ENCODE peak calls at places on chromosome 2, in five cellular contexts. One of them, this sample, is unnamed.

GRCh38 chr2:22124003-22124402 is 1000.2 kb downstream of the TDRD15 start:
- DNase-seq in HEK293T: peak
- DNase-seq in NT2/D1: peak
- DNase-seq in HepG2: peak
- DNase-seq in GM12878: no peak
- DNase-seq in this sample: no peak

GRCh38 chr2:113760400-113760799 is 4.0 kb upstream of the SLC35F5 start:
- DNase-seq in HEK293T: no peak
- DNase-seq in NT2/D1: no peak
- DNase-seq in HepG2: no peak
- DNase-seq in GM12878: no peak
- DNase-seq in this sample: no peak

GRCh38 chr2:181977661-181978350 is 7.8 kb upstream of the PPP1R1C start:
- DNase-seq in HEK293T: no peak
- DNase-seq in NT2/D1: no peak
- DNase-seq in HepG2: no peak
- DNase-seq in GM12878: no peak
- DNase-seq in this sample: no peak

GRCh38 chr2:234494361-234495075 is 2.4 kb downstream of the ARL4C start:
- DNase-seq in HEK293T: no peak
- DNase-seq in NT2/D1: no peak
- DNase-seq in HepG2: no peak
- DNase-seq in GM12878: no peak
- DNase-seq in this sample: no peak

GRCh38 chr2:230913812-230914211 is 11.2 kb downstream of the GPR55 start:
- DNase-seq in HEK293T: no peak
- DNase-seq in NT2/D1: no peak
- DNase-seq in HepG2: no peak
- DNase-seq in GM12878: no peak
- DNase-seq in this sample: no peak

GRCh38 chr2:56729212-56729611 is 545.4 kb downstream of the CCDC85A start:
- DNase-seq in HEK293T: no peak
- DNase-seq in NT2/D1: no peak
- DNase-seq in HepG2: no peak
- DNase-seq in GM12878: no peak
- DNase-seq in this sample: no peak

GRCh38 chr2:118047273-118047898 is 33.5 kb upstream of the CCDC93 start:
- DNase-seq in HEK293T: no peak
- DNase-seq in NT2/D1: no peak
- DNase-seq in HepG2: no peak
- DNase-seq in GM12878: no peak
- DNase-seq in this sample: no peak

GRCh38 chr2:189702071-189702470 is 27.6 kb downstream of the ANKAR start:
- DNase-seq in HEK293T: no peak
- DNase-seq in NT2/D1: no peak
- DNase-seq in HepG2: peak
- DNase-seq in GM12878: no peak
- DNase-seq in this sample: no peak

GRCh38 chr2:157182834-157183396 is 74.6 kb upstream of the GALNT5 start:
- DNase-seq in HEK293T: no peak
- DNase-seq in NT2/D1: no peak
- DNase-seq in HepG2: no peak
- DNase-seq in GM12878: no peak
- DNase-seq in this sample: no peak

GRCh38 chr2:102190425-102191107 is 3.7 kb downstream of the IL1RL2 start:
- DNase-seq in HEK293T: no peak
- DNase-seq in NT2/D1: no peak
- DNase-seq in HepG2: peak
- DNase-seq in GM12878: no peak
- DNase-seq in this sample: no peak

GRCh38 chr2:224086226-224086911 is 47.3 kb upstream of the SERPINE2 start:
- DNase-seq in HEK293T: no peak
- DNase-seq in NT2/D1: no peak
- DNase-seq in HepG2: peak
- DNase-seq in GM12878: no peak
- DNase-seq in this sample: no peak

GRCh38 chr2:127137741-127138140 is 30.8 kb upstream of the BIN1 start:
- DNase-seq in HEK293T: no peak
- DNase-seq in NT2/D1: no peak
- DNase-seq in HepG2: no peak
- DNase-seq in GM12878: no peak
- DNase-seq in this sample: peak

GRCh38 chr2:46073540-46074018 is 223.6 kb upstream of the EPAS1 start:
- DNase-seq in HEK293T: no peak
- DNase-seq in NT2/D1: no peak
- DNase-seq in HepG2: peak
- DNase-seq in GM12878: no peak
- DNase-seq in this sample: no peak

GRCh38 chr2:119929537-119929936 is 83.3 kb upstream of the EPB41L5 start:
- DNase-seq in HEK293T: no peak
- DNase-seq in NT2/D1: no peak
- DNase-seq in HepG2: no peak
- DNase-seq in GM12878: no peak
- DNase-seq in this sample: no peak

GRCh38 chr2:152222975-152223638 is 47.5 kb upstream of the STAM2 start:
- DNase-seq in HEK293T: peak
- DNase-seq in NT2/D1: no peak
- DNase-seq in HepG2: peak
- DNase-seq in GM12878: no peak
- DNase-seq in this sample: no peak

GRCh38 chr2:145598434-145598833 is 1078.5 kb upstream of the ZEB2 start:
- DNase-seq in HEK293T: no peak
- DNase-seq in NT2/D1: no peak
- DNase-seq in HepG2: no peak
- DNase-seq in GM12878: no peak
- DNase-seq in this sample: no peak

GRCh38 chr2:64700133-64700809 is 46.6 kb upstream of the SERTAD2 start:
- DNase-seq in HEK293T: no peak
- DNase-seq in NT2/D1: no peak
- DNase-seq in HepG2: no peak
- DNase-seq in GM12878: peak
- DNase-seq in this sample: no peak

GRCh38 chr2:109242654-109243331 is 113.8 kb downstream of the SH3RF3 start:
- DNase-seq in HEK293T: no peak
- DNase-seq in NT2/D1: no peak
- DNase-seq in HepG2: no peak
- DNase-seq in GM12878: no peak
- DNase-seq in this sample: no peak

GRCh38 chr2:190862067-190862466 is 18.6 kb upstream of the GLS start:
- DNase-seq in HEK293T: no peak
- DNase-seq in NT2/D1: no peak
- DNase-seq in HepG2: no peak
- DNase-seq in GM12878: no peak
- DNase-seq in this sample: no peak

GRCh38 chr2:48328972-48329723 is 200.8 kb upstream of the STON1 start:
- DNase-seq in HEK293T: no peak
- DNase-seq in NT2/D1: no peak
- DNase-seq in HepG2: peak
- DNase-seq in GM12878: no peak
- DNase-seq in this sample: no peak

GRCh38 chr2:65300134-65300771 is 72.6 kb downstream of the ACTR2 start:
- DNase-seq in HEK293T: no peak
- DNase-seq in NT2/D1: no peak
- DNase-seq in HepG2: no peak
- DNase-seq in GM12878: no peak
- DNase-seq in this sample: no peak

GRCh38 chr2:162075689-162076132 is 1.7 kb upstream of the DPP4 start:
- DNase-seq in HEK293T: no peak
- DNase-seq in NT2/D1: no peak
- DNase-seq in HepG2: no peak
- DNase-seq in GM12878: no peak
- DNase-seq in this sample: no peak

GRCh38 chr2:24434576-24434975 is 56.5 kb upstream of the NCOA1 start:
- DNase-seq in HEK293T: no peak
- DNase-seq in NT2/D1: no peak
- DNase-seq in HepG2: no peak
- DNase-seq in GM12878: no peak
- DNase-seq in this sample: no peak

GRCh38 chr2:236552586-236552985 is 17.0 kb upstream of the ACKR3 start:
- DNase-seq in HEK293T: no peak
- DNase-seq in NT2/D1: no peak
- DNase-seq in HepG2: no peak
- DNase-seq in GM12878: no peak
- DNase-seq in this sample: no peak

GRCh38 chr2:96861074-96861473 is 3.3 kb upstream of the ANKRD39 start:
- DNase-seq in HEK293T: no peak
- DNase-seq in NT2/D1: no peak
- DNase-seq in HepG2: no peak
- DNase-seq in GM12878: no peak
- DNase-seq in this sample: no peak

GRCh38 chr2:17878222-17879136 is at the start of gene KCNS3:
- DNase-seq in HEK293T: peak
- DNase-seq in NT2/D1: peak
- DNase-seq in HepG2: no peak
- DNase-seq in GM12878: no peak
- DNase-seq in this sample: no peak

GRCh38 chr2:223635080-223635479 is 32.9 kb upstream of the SCG2 start:
- DNase-seq in HEK293T: no peak
- DNase-seq in NT2/D1: no peak
- DNase-seq in HepG2: no peak
- DNase-seq in GM12878: no peak
- DNase-seq in this sample: no peak

GRCh38 chr2:160257015-160257741 is 57.1 kb upstream of the ITGB6 start:
- DNase-seq in HEK293T: no peak
- DNase-seq in NT2/D1: no peak
- DNase-seq in HepG2: no peak
- DNase-seq in GM12878: no peak
- DNase-seq in this sample: no peak

GRCh38 chr2:176468471-176468870 is 199.2 kb downstream of the MTX2 start:
- DNase-seq in HEK293T: no peak
- DNase-seq in NT2/D1: no peak
- DNase-seq in HepG2: no peak
- DNase-seq in GM12878: no peak
- DNase-seq in this sample: no peak

GRCh38 chr2:206619011-206619410 is 23.3 kb upstream of the FAM237A start:
- DNase-seq in HEK293T: no peak
- DNase-seq in NT2/D1: no peak
- DNase-seq in HepG2: no peak
- DNase-seq in GM12878: no peak
- DNase-seq in this sample: no peak

GRCh38 chr2:118148809-118149208 is 60.5 kb downstream of the INSIG2 start:
- DNase-seq in HEK293T: no peak
- DNase-seq in NT2/D1: no peak
- DNase-seq in HepG2: no peak
- DNase-seq in GM12878: no peak
- DNase-seq in this sample: no peak

GRCh38 chr2:56034258-56034657 is 110.7 kb upstream of the EFEMP1 start:
- DNase-seq in HEK293T: no peak
- DNase-seq in NT2/D1: no peak
- DNase-seq in HepG2: no peak
- DNase-seq in GM12878: no peak
- DNase-seq in this sample: no peak

GRCh38 chr2:68931149-68931711 is 21.5 kb downstream of the GKN2 start:
- DNase-seq in HEK293T: no peak
- DNase-seq in NT2/D1: no peak
- DNase-seq in HepG2: no peak
- DNase-seq in GM12878: no peak
- DNase-seq in this sample: no peak

GRCh38 chr2:168831662-168832061 is 29.2 kb downstream of the NOSTRIN start:
- DNase-seq in HEK293T: no peak
- DNase-seq in NT2/D1: no peak
- DNase-seq in HepG2: no peak
- DNase-seq in GM12878: no peak
- DNase-seq in this sample: no peak

GRCh38 chr2:38528008-38528442 is 74.7 kb downstream of the HNRNPLL start:
- DNase-seq in HEK293T: peak
- DNase-seq in NT2/D1: peak
- DNase-seq in HepG2: peak
- DNase-seq in GM12878: no peak
- DNase-seq in this sample: peak

GRCh38 chr2:54859997-54860701 is 136.7 kb downstream of the EML6 start:
- DNase-seq in HEK293T: no peak
- DNase-seq in NT2/D1: no peak
- DNase-seq in HepG2: no peak
- DNase-seq in GM12878: no peak
- DNase-seq in this sample: no peak
- TF ChIP-seq SUZ12 in HEK293T: no peak
- TF ChIP-seq SUZ12 in NT2/D1: no peak
- TF ChIP-seq SUZ12 in HepG2: no peak
- TF ChIP-seq SUZ12 in GM12878: no peak
- TF ChIP-seq SUZ12 in this sample: no peak

GRCh38 chr2:239947361-239948045 is 77.6 kb downstream of the NDUFA10 start:
- DNase-seq in HEK293T: no peak
- DNase-seq in NT2/D1: no peak
- DNase-seq in HepG2: no peak
- DNase-seq in GM12878: no peak
- DNase-seq in this sample: no peak
- TF ChIP-seq SUZ12 in HEK293T: no peak
- TF ChIP-seq SUZ12 in NT2/D1: no peak
- TF ChIP-seq SUZ12 in HepG2: no peak
- TF ChIP-seq SUZ12 in GM12878: no peak
- TF ChIP-seq SUZ12 in this sample: no peak

GRCh38 chr2:98552499-98553179 is 55.7 kb downstream of the COA5 start:
- DNase-seq in HEK293T: no peak
- DNase-seq in NT2/D1: no peak
- DNase-seq in HepG2: no peak
- DNase-seq in GM12878: no peak
- DNase-seq in this sample: no peak
- TF ChIP-seq SUZ12 in HEK293T: no peak
- TF ChIP-seq SUZ12 in NT2/D1: no peak
- TF ChIP-seq SUZ12 in HepG2: no peak
- TF ChIP-seq SUZ12 in GM12878: no peak
- TF ChIP-seq SUZ12 in this sample: no peak

DNA sequence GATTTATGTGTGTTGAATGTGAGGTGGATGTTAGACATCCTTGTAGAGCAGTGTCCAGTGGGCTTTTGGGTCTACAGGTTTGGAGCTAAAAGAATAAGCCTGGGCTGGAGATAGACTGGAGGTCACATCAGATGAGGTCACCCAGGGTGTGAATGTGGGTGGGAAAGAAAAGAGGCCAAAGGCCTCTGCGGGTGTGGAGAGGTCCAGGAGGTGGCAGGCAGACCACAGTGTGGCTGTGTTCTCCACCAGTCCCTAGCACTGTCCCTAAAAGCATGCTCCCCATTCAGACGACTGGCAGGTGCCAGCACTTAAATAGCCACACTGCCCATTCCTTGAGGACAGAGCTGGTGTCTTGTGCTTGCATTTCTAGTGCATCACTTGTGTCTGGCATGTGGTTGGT is 4.1 kb downstream of the ATG4B start:
- DNase-seq in HEK293T: no peak
- DNase-seq in NT2/D1: no peak
- DNase-seq in HepG2: peak
- DNase-seq in GM12878: no peak
- DNase-seq in this sample: no peak
- TF ChIP-seq SUZ12 in HEK293T: no peak
- TF ChIP-seq SUZ12 in NT2/D1: no peak
- TF ChIP-seq SUZ12 in HepG2: no peak
- TF ChIP-seq SUZ12 in GM12878: no peak
- TF ChIP-seq SUZ12 in this sample: no peak

This sample was measured in H1.